ENCODE peak calls at places on chromosomes 11 and 22, in seven cellular contexts. R, T, Z, B, S, N and G are unnamed samples.

GRCh38 chr11:84498016-84498415 is 1129.1 kb downstream of the DLG2 start:
- DNase-seq in R (peak), T (peak), Z (no peak), B (no peak), S (no peak), N (no peak), G (no peak)

GRCh38 chr11:36657610-36658225 is 59.7 kb upstream of the RAG2 start:
- DNase-seq in R (no peak), T (no peak), Z (no peak), B (no peak), S (no peak), N (no peak), G (peak)

GRCh38 chr11:76025068-76025467 is 181.2 kb downstream of the WNT11 start:
- DNase-seq in R (peak), T (peak), Z (no peak), B (no peak), S (no peak), N (no peak), G (no peak)

GRCh38 chr11:33936745-33937612 is 45.1 kb upstream of the LMO2 start:
- DNase-seq in R (peak), T (peak), Z (no peak), B (no peak), S (peak), N (no peak), G (no peak)

GRCh38 chr11:1437500-1437899 is 47.8 kb downstream of the BRSK2 start:
- DNase-seq in R (peak), T (peak), Z (no peak), B (no peak), S (no peak), N (no peak), G (no peak)

GRCh38 chr22:37803195-37803635 is 4.5 kb upstream of the GCAT start:
- DNase-seq in R (no peak), T (no peak), Z (no peak), B (no peak), S (no peak), N (no peak), G (no peak)

GRCh38 chr11:68677432-68677831 is 6.9 kb upstream of the GAL start:
- DNase-seq in R (peak), T (peak), Z (no peak), B (no peak), S (peak), N (no peak), G (no peak)

GRCh38 chr11:121140369-121140768 is 39.3 kb downstream of the TECTA start:
- DNase-seq in R (no peak), T (no peak), Z (no peak), B (no peak), S (no peak), N (no peak), G (no peak)

GRCh38 chr22:17483670-17484372 is 79.5 kb upstream of the SLC25A18 start:
- DNase-seq in R (peak), T (peak), Z (no peak), B (no peak), S (no peak), N (no peak), G (no peak)

GRCh38 chr11:73217131-73217809 is 811 bp upstream of the P2RY2 start:
- DNase-seq in R (no peak), T (no peak), Z (no peak), B (no peak), S (no peak), N (no peak), G (no peak)

GRCh38 chr22:43342347-43343261 is 568 bp downstream of the SCUBE1 start:
- DNase-seq in R (no peak), T (no peak), Z (no peak), B (no peak), S (no peak), N (no peak), G (no peak)

GRCh38 chr11:76704171-76704948 is 33.8 kb upstream of the LRRC32 start:
- DNase-seq in R (no peak), T (no peak), Z (no peak), B (no peak), S (no peak), N (no peak), G (no peak)

GRCh38 chr11:61545341-61545740 is 35.5 kb downstream of the SYT7 start:
- DNase-seq in R (no peak), T (no peak), Z (no peak), B (no peak), S (peak), N (no peak), G (no peak)

GRCh38 chr22:40196628-40197027 is 18.9 kb downstream of the TNRC6B start:
- DNase-seq in R (peak), T (peak), Z (no peak), B (no peak), S (peak), N (no peak), G (no peak)

GRCh38 chr11:95262994-95263764 is 32.2 kb upstream of the SESN3 start:
- DNase-seq in R (no peak), T (no peak), Z (no peak), B (no peak), S (no peak), N (no peak), G (peak)

GRCh38 chr11:95671768-95672167 is 117.8 kb downstream of the FAM76B start:
- DNase-seq in R (peak), T (peak), Z (no peak), B (no peak), S (no peak), N (no peak), G (no peak)

GRCh38 chr11:98153752-98154151 is 867.0 kb upstream of the CNTN5 start:
- DNase-seq in R (no peak), T (no peak), Z (no peak), B (no peak), S (no peak), N (no peak), G (no peak)

GRCh38 chr11:35689081-35689996 is 26.8 kb downstream of the TRIM44 start:
- DNase-seq in R (no peak), T (peak), Z (no peak), B (no peak), S (no peak), N (no peak), G (no peak)

GRCh38 chr11:61488651-61489291 is 19.8 kb upstream of the LRRC10B start:
- DNase-seq in R (peak), T (peak), Z (no peak), B (no peak), S (peak), N (no peak), G (no peak)

GRCh38 chr11:100739636-100740035 is 52.5 kb downstream of the ARHGAP42 start:
- DNase-seq in R (peak), T (peak), Z (no peak), B (no peak), S (no peak), N (no peak), G (no peak)

GRCh38 chr11:98040061-98040808 is 980.5 kb upstream of the CNTN5 start:
- DNase-seq in R (no peak), T (no peak), Z (no peak), B (no peak), S (no peak), N (no peak), G (no peak)

GRCh38 chr11:61114913-61115312 is 12.6 kb downstream of the CD5 start:
- DNase-seq in R (no peak), T (no peak), Z (no peak), B (no peak), S (no peak), N (no peak), G (no peak)

GRCh38 chr11:82823635-82824614 is 76.3 kb downstream of the PRCP start:
- DNase-seq in R (no peak), T (no peak), Z (peak), B (no peak), S (no peak), N (no peak), G (no peak)

GRCh38 chr11:7635137-7635536 is 38.2 kb downstream of the CYB5R2 start:
- DNase-seq in R (no peak), T (no peak), Z (no peak), B (no peak), S (no peak), N (no peak), G (no peak)

GRCh38 chr22:17477401-17477833 is 85.9 kb upstream of the SLC25A18 start:
- DNase-seq in R (no peak), T (peak), Z (peak), B (no peak), S (no peak), N (no peak), G (no peak)

GRCh38 chr22:46262449-46263207 is 515 bp downstream of the PKDREJ start:
- DNase-seq in R (peak), T (peak), Z (peak), B (no peak), S (peak), N (no peak), G (no peak)

GRCh38 chr11:130897262-130898182 is 18.8 kb downstream of the SNX19 start:
- DNase-seq in R (no peak), T (peak), Z (no peak), B (no peak), S (peak), N (no peak), G (no peak)

GRCh38 chr22:37262346-37262745 is 18.3 kb upstream of the RAC2 start:
- DNase-seq in R (no peak), T (no peak), Z (no peak), B (no peak), S (no peak), N (no peak), G (no peak)

GRCh38 chr11:128757235-128757711 is 63.4 kb downstream of the FLI1 start:
- DNase-seq in R (peak), T (peak), Z (no peak), B (peak), S (peak), N (peak), G (peak)

GRCh38 chr11:95066721-95067041 is at the start of gene SRSF8:
- DNase-seq in R (no peak), T (no peak), Z (no peak), B (no peak), S (no peak), N (no peak), G (no peak)

GRCh38 chr22:30861131-30861530 is 107.4 kb downstream of the MORC2 start:
- DNase-seq in R (no peak), T (no peak), Z (no peak), B (no peak), S (no peak), N (no peak), G (peak)

GRCh38 chr11:119470316-119471266 is 47.6 kb upstream of the THY1 start:
- DNase-seq in R (peak), T (peak), Z (no peak), B (no peak), S (peak), N (no peak), G (no peak)

GRCh38 chr11:98060759-98061158 is 960.0 kb upstream of the CNTN5 start:
- DNase-seq in R (no peak), T (no peak), Z (no peak), B (no peak), S (no peak), N (no peak), G (no peak)

GRCh38 chr11:69659591-69659990 is 15.6 kb downstream of the LTO1 start:
- DNase-seq in R (no peak), T (no peak), Z (no peak), B (no peak), S (no peak), N (no peak), G (no peak)

GRCh38 chr11:69775163-69775755 is at the start of gene FGF4:
- DNase-seq in R (no peak), T (no peak), Z (no peak), B (no peak), S (no peak), N (no peak), G (no peak)

GRCh38 chr11:13053255-13053917 is 44.3 kb downstream of the RASSF10 start:
- DNase-seq in R (no peak), T (no peak), Z (no peak), B (no peak), S (no peak), N (no peak), G (no peak)

GRCh38 chr11:9072790-9073189 is 18.6 kb downstream of the SCUBE2 start:
- DNase-seq in R (no peak), T (no peak), Z (no peak), B (no peak), S (no peak), N (no peak), G (no peak)
- H3K4me3 ChIP-seq in R (no peak), T (no peak), Z (no peak), B (no peak), S (no peak), N (no peak), G (no peak)

GRCh38 chr11:114083256-114084252 is 24.0 kb downstream of the ZBTB16 start:
- DNase-seq in R (no peak), T (no peak), Z (no peak), B (no peak), S (no peak), N (no peak), G (no peak)
- H3K4me3 ChIP-seq in R (no peak), T (no peak), Z (peak), B (no peak), S (no peak), N (no peak), G (peak)

GRCh38 chr22:28883917-28884753 is 763 bp downstream of the ZNRF3 start:
- DNase-seq in R (peak), T (peak), Z (peak), B (peak), S (peak), N (peak), G (no peak)
- H3K4me3 ChIP-seq in R (peak), T (peak), Z (peak), B (no peak), S (peak), N (no peak), G (peak)

DNA sequence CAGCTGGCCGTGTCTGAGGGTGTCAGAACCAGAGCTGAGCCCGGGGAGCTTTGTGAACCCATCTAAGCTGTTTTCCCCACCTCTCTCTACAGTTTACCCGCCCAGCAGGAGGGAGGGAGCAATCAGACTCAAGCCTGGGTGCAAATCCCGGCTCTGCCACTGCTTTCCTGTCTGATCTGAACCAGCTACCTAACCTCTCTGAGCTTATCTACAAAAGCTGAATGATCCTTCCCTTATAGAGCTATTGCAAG is 252 bp downstream of the APOL2 start:
- DNase-seq in R (no peak), T (no peak), Z (no peak), B (no peak), S (no peak), N (no peak), G (no peak)
- H3K4me3 ChIP-seq in R (peak), T (peak), Z (peak), B (peak), S (peak), N (peak), G (peak)

DNA sequence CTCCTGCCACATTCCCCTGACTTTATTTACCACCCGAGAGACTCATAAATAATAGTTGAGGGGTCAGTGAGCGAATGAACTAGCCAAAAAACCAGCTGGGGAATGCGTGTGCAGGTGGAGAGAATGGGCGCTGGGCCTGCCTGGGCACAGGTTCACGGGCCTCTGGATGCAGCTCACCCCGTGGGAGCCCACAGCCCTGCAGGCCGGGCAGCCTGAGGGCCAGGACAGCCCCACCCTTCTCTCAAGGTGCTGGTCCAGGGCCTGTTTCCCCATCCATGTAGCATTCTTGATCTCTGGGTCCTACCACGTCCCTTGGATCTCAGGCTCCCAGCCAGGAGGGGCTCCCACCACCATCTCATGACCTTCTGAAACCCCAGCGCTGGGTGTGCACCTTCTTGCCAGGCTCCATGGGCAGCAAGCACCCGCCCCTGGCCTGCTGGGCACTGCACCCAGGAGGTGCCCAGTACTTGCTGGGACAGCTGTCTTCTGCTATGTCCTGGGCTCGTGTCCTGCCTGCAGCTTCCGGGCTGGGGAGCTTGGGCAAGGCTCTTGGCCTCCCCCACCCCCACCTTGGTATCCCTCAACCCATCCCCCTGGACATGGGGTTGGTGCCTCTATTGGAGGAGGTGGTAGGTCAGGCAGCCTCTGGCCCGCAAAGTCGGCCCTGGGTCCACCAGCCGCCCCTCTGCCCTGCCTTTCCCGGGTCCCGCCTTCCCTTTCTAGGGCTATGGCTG is 43.1 kb upstream of the CCDC188 start:
- DNase-seq in R (no peak), T (no peak), Z (no peak), B (no peak), S (no peak), N (no peak), G (no peak)
- H3K4me3 ChIP-seq in R (no peak), T (no peak), Z (no peak), B (no peak), S (no peak), N (no peak), G (no peak)

DNA sequence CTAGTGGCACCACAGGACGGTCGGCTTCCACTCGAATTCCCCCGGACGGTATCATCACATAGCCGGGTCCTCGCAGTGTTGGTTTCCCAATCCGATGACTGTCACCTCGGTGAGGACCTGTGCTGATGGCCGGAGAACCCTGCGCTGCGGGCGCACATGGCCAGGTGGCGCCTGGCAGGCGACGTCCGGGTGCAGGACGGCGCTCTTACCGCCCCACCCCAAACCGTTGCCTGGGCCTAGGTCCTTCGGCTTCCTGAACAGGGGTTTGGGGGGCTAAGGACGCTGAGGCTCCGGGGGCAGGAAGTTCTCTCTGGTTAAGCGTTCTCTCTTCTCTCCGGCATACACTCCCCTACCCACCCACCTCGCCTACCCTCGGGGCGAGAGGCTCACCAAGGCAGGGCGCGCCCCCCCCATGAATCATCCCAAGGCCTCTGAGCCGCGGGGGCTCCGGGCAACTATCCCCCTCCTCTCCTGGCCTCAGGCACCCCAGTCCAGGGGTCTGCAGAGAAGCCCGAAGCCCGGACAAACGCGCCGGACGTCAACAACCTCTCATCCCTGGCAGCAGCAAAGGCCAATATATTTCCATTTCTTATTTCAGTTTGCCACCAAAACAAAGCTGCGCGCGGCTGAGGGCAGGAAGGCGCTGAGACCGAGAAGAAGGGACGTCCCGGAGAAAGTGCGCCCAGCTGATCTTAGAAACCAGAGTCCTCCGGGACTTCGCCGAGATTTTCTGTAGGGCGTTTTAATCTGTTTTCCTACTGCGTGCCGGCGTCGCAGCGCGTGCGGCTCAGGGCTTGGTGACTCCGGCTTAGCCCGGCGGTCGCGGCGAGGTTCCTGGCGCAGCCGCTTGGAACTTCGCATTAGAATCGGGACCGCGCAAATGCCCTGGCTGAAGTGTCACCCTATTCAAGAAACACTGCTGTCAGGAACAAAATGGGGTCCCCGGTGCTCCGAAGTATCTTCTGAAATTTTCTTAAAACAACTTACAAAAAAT is 5.6 kb downstream of the ALX4 start:
- DNase-seq in R (peak), T (no peak), Z (no peak), B (no peak), S (no peak), N (no peak), G (no peak)
- H3K4me3 ChIP-seq in R (no peak), T (no peak), Z (no peak), B (no peak), S (no peak), N (no peak), G (no peak)

DNA sequence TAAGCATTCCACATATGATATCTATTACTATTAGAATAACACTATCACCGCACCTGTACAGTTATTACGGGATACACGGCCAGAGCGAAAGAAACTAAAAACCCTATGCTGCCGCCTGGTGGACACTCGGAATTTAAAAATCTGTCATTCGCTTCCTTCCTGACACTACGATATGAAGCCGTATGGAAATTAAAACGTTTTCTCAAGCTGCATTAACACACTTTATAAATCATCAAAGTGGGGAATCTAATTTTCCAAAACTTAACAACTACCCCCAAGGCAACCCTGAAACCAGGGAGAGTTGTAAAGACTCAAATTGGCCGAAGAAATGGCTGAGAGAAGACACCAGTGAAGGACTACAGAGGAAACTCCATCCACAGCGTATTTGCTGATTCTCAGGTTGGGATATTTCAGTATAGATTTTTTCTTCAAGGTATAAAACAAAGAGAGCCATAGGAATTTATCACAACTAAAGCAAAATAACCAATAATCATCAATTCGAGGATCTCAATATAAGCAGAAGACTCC is 1.4 kb downstream of the CCDC73 start:
- DNase-seq in R (peak), T (peak), Z (peak), B (peak), S (peak), N (peak), G (peak)
- H3K4me3 ChIP-seq in R (peak), T (no peak), Z (peak), B (no peak), S (peak), N (no peak), G (peak)

GRCh38 chr11:93517611-93518010 is 25.6 kb downstream of the SMCO4 start:
- DNase-seq in R (no peak), T (no peak), Z (no peak), B (no peak), S (no peak), N (no peak), G (no peak)
- H3K4me3 ChIP-seq in R (no peak), T (no peak), Z (no peak), B (no peak), S (no peak), N (no peak), G (no peak)

GRCh38 chr11:58577441-58578135 is 1.3 kb upstream of the ZFP91 start:
- DNase-seq in R (peak), T (peak), Z (peak), B (peak), S (peak), N (peak), G (peak)
- H3K4me3 ChIP-seq in R (peak), T (peak), Z (peak), B (peak), S (peak), N (peak), G (peak)